ENCODE peak calls at places on chromosomes 4 and X, in four cellular contexts. One of them, this sample, is unnamed.

GRCh38 chrX:68691921-68692320 is 44.5 kb downstream of the STARD8 start:
- DNase-seq in left ventricle myocardium inferior: no peak
- DNase-seq in kidney epithelial cell: no peak
- DNase-seq in islet precursor cell: no peak
- DNase-seq in this sample: no peak

GRCh38 chr4:169663894-169664293 is 43.5 kb downstream of the CLCN3 start:
- DNase-seq in left ventricle myocardium inferior: no peak
- DNase-seq in kidney epithelial cell: no peak
- DNase-seq in islet precursor cell: no peak
- DNase-seq in this sample: no peak

GRCh38 chr4:52298444-52298843 is 247.3 kb downstream of the SPATA18 start:
- DNase-seq in left ventricle myocardium inferior: no peak
- DNase-seq in kidney epithelial cell: no peak
- DNase-seq in islet precursor cell: no peak
- DNase-seq in this sample: no peak

GRCh38 chr4:73726000-73726399 is 14.4 kb upstream of the CXCL8 start:
- DNase-seq in left ventricle myocardium inferior: no peak
- DNase-seq in kidney epithelial cell: peak; percentile 95
- DNase-seq in islet precursor cell: peak; percentile 84
- DNase-seq in this sample: no peak

GRCh38 chr4:76616526-76616925 is 181.5 kb downstream of the SHROOM3 start:
- DNase-seq in left ventricle myocardium inferior: no peak
- DNase-seq in kidney epithelial cell: no peak
- DNase-seq in islet precursor cell: no peak
- DNase-seq in this sample: no peak

GRCh38 chrX:133232331-133232730 is 14.2 kb upstream of the TFDP3 start:
- DNase-seq in left ventricle myocardium inferior: no peak
- DNase-seq in kidney epithelial cell: no peak
- DNase-seq in islet precursor cell: no peak
- DNase-seq in this sample: no peak

GRCh38 chrX:110699109-110699508 is 96.5 kb downstream of the CHRDL1 start:
- DNase-seq in left ventricle myocardium inferior: no peak
- DNase-seq in kidney epithelial cell: no peak
- DNase-seq in islet precursor cell: no peak
- DNase-seq in this sample: no peak

GRCh38 chrX:149453030-149453429 is 52.1 kb downstream of the IDS start:
- DNase-seq in left ventricle myocardium inferior: no peak
- DNase-seq in kidney epithelial cell: peak; percentile 12
- DNase-seq in islet precursor cell: peak; percentile 85
- DNase-seq in this sample: no peak

GRCh38 chr4:7144374-7145290 is 47.7 kb upstream of the SORCS2 start:
- DNase-seq in left ventricle myocardium inferior: no peak
- DNase-seq in kidney epithelial cell: no peak
- DNase-seq in islet precursor cell: no peak
- DNase-seq in this sample: no peak

GRCh38 chr4:185552254-185552653 is 16.9 kb upstream of the PDLIM3 start:
- DNase-seq in left ventricle myocardium inferior: no peak
- DNase-seq in kidney epithelial cell: no peak
- DNase-seq in islet precursor cell: no peak
- DNase-seq in this sample: no peak

GRCh38 chr4:15396157-15396800 is 31.6 kb upstream of the C1QTNF7 start:
- DNase-seq in left ventricle myocardium inferior: no peak
- DNase-seq in kidney epithelial cell: no peak
- DNase-seq in islet precursor cell: peak; percentile 76
- DNase-seq in this sample: no peak

GRCh38 chrX:72620550-72621145 is 48.0 kb upstream of the HDAC8 start:
- DNase-seq in left ventricle myocardium inferior: peak; percentile 14
- DNase-seq in kidney epithelial cell: peak; percentile 65
- DNase-seq in islet precursor cell: peak; percentile 58
- DNase-seq in this sample: no peak